ENCODE peak calls at places on chromosomes 16 and 17, in four cellular contexts. Q is tibial nerve, H is breast epithelium, W is uterus. P is an unnamed sample.

GRCh38 chr16:30005341-30006094 is 5.3 kb downstream of the DOC2A start:
- DNase-seq in Q (no peak), H (no peak), W (peak; percentile 39), P (no peak)

GRCh38 chr16:57610611-57611010 is 17.8 kb upstream of the ADGRG1 start:
- DNase-seq in Q (no peak), H (no peak), W (no peak), P (no peak)

GRCh38 chr17:34306466-34306865 is 12.8 kb upstream of the CCL8 start:
- DNase-seq in Q (peak; percentile 29), H (no peak), W (no peak), P (no peak)

GRCh38 chr16:27538508-27538907 is 11.2 kb downstream of the GTF3C1 start:
- DNase-seq in Q (no peak), H (no peak), W (no peak), P (no peak)

GRCh38 chr16:88303890-88304819 is 78.6 kb upstream of the ZNF469 start:
- DNase-seq in Q (no peak), H (no peak), W (peak; percentile 75), P (no peak)

GRCh38 chr16:81651758-81652718 is 127.1 kb upstream of the PLCG2 start:
- DNase-seq in Q (no peak), H (no peak), W (peak; percentile 31), P (no peak)

GRCh38 chr16:11315499-11315898 is 29.8 kb upstream of the RMI2 start:
- DNase-seq in Q (no peak), H (no peak), W (no peak), P (no peak)

GRCh38 chr16:24348511-24349290 is 92.6 kb downstream of the CACNG3 start:
- DNase-seq in Q (no peak), H (no peak), W (no peak), P (no peak)

GRCh38 chr17:29458066-29458465 is 67.9 kb downstream of the TAOK1 start:
- DNase-seq in Q (no peak), H (no peak), W (no peak), P (no peak)

GRCh38 chr17:73759324-73760185 is 115.3 kb upstream of the SDK2 start:
- DNase-seq in Q (no peak), H (no peak), W (no peak), P (no peak)

GRCh38 chr17:75404223-75404738 is 1.2 kb downstream of the GRB2 start:
- DNase-seq in Q (peak; percentile 59), H (no peak), W (peak; percentile 61), P (no peak)

GRCh38 chr16:24070851-24071250 is 185.3 kb upstream of the CACNG3 start:
- DNase-seq in Q (no peak), H (no peak), W (no peak), P (no peak)

GRCh38 chr16:16127469-16128116 is 95.7 kb downstream of the ABCC6 start:
- DNase-seq in Q (peak; percentile 83), H (no peak), W (peak; percentile 74), P (no peak)

GRCh38 chr17:44502598-44503079 is 567 bp downstream of the GPATCH8 start:
- DNase-seq in Q (peak; percentile 10), H (no peak), W (no peak), P (no peak)

GRCh38 chr17:35577826-35578194 is 561 bp downstream of the PEX12 start:
- DNase-seq in Q (no peak), H (no peak), W (no peak), P (no peak)

GRCh38 chr17:47703191-47703591 is 9.2 kb downstream of the TBKBP1 start:
- DNase-seq in Q (no peak), H (no peak), W (no peak), P (no peak)

GRCh38 chr17:76013377-76013932 is 12.8 kb downstream of the CDK3 start:
- DNase-seq in Q (no peak), H (no peak), W (no peak), P (no peak)

GRCh38 chr16:11474617-11475291 is 112.0 kb downstream of the LITAF start:
- DNase-seq in Q (no peak), H (no peak), W (no peak), P (no peak)

GRCh38 chr16:63655846-63656245 is 1466.0 kb downstream of the CDH11 start:
- DNase-seq in Q (no peak), H (no peak), W (no peak), P (no peak)

GRCh38 chr16:50136399-50136798 is 16.7 kb upstream of the TENT4B start:
- DNase-seq in Q (no peak), H (no peak), W (no peak), P (no peak)

GRCh38 chr16:23064642-23065041 is 84.6 kb downstream of the USP31 start:
- DNase-seq in Q (no peak), H (no peak), W (no peak), P (no peak)

GRCh38 chr16:85398050-85398451 is 215.1 kb upstream of the GSE1 start:
- DNase-seq in Q (no peak), H (no peak), W (no peak), P (no peak)

GRCh38 chr16:65142276-65142675 is 20.4 kb upstream of the CDH11 start:
- DNase-seq in Q (no peak), H (no peak), W (no peak), P (no peak)

GRCh38 chr16:57127037-57127763 is 34.8 kb downstream of the CPNE2 start:
- DNase-seq in Q (no peak), H (no peak), W (no peak), P (no peak)

GRCh38 chr17:8382052-8382879 is 727 bp downstream of the RPL26 start:
- DNase-seq in Q (no peak), H (no peak), W (no peak), P (no peak)

GRCh38 chr17:46962374-46962790 is 16.7 kb downstream of the RPRML start:
- DNase-seq in Q (no peak), H (no peak), W (no peak), P (no peak)

GRCh38 chr16:23296994-23297393 is 5.1 kb upstream of the SCNN1B start:
- DNase-seq in Q (no peak), H (no peak), W (no peak), P (no peak)

GRCh38 chr16:69481901-69482341 is 57.5 kb downstream of the CYB5B start:
- DNase-seq in Q (peak; percentile 73), H (peak; percentile 84), W (peak; percentile 88), P (no peak)

GRCh38 chr17:74446551-74447500 is 14.9 kb downstream of the GPRC5C start:
- DNase-seq in Q (no peak), H (peak; percentile 67), W (peak; percentile 68), P (no peak)

GRCh38 chr17:33023790-33024189 is 32.1 kb downstream of the SPACA3 start:
- DNase-seq in Q (no peak), H (no peak), W (no peak), P (no peak)

GRCh38 chr16:57023541-57024249 is 34.3 kb downstream of the NLRC5 start:
- DNase-seq in Q (no peak), H (no peak), W (no peak), P (no peak)

GRCh38 chr17:72487731-72488325 is 367.0 kb downstream of the SOX9 start:
- DNase-seq in Q (no peak), H (no peak), W (no peak), P (no peak)

DNA sequence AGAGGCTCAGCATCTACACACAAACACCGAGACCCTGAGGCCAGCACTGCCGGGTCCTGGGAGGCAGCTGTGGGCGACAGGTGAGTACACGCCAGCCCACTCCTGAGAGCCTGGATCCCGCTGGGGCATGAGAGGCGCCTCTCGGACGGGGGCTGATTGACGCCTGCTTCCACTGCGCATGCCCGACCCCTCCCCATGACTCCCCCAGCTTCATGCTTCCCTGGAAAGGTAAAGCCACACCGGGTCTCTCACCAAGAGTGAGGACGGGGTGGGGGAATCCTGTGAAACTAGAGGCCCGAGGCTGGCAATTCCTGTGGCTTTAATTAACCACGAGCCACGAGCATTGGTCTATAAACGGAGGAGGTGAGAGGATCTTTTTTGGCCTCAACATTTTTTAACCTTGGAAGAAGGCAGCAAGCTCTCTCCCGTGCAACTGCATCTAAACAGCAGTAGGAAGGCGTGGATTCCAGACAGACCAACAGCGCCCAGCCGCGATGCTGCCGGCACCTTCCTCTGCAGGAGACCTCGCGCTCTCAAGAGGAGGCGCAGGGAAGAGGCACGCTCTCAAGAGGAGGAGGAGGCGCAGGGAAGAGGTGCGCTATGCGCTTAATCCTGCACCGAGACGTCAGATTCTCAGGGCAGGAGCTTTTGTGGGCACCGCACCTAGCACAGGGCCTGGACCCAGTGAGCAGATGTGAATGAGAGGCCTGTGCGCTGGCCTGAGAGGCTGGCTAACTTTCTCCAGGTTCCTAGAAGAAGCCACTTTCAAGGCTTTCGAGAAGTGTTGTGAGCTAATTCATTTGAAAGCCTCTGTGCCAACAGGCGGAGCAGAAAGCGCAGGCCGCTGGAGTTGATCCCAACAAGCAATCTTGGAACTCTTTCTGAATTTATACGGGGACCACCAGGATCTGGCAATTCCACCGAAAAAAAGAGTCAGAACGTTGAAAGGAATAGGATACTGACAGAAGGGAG is 71.6 kb upstream of the METRNL start:
- DNase-seq in Q (no peak), H (no peak), W (no peak), P (no peak)
- TF ChIP-seq POLR2A in Q (no peak), H (no peak), W (no peak), P (no peak)

DNA sequence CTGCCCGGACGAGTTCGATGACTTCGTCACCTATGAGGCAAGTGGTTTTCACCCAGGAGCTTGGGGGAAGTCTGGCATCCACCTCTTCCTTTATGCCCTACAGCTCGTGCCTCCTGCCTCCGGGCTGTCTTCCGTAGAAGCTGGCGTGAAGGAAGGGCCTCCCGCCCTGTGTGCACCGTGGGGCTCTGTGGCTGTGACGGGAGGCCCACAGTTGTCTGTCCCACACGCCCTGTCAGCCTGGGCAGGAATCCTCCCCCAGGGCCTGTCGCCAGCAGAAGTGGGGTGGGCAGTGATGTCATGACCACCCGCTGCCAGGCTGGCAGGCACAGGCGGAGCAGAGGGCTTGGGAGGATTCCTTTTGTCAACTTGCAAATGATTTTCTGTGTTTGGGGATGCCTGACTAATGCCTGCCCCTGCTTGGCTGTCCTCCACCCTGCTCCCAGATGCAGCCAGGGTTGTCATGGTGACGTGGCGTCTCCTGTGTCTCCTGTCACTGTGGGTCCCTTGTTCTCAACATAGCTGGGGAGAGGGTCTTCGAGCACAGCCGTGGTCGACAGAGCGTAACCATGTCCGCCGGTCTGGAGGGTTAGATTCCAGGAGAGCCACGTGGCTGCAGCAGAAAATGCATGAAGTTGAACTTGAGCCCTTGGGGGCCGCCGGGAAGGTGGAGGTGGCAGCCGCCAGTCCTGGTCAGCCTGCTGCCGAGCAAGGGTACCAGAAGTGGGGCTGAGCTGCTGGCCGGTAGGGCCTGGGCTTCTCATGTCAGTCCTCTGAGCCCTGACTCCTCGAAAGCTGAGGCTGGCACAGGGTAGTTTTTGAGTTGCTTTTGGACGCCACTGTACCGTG is 46.1 kb downstream of the RAB11FIP3 start:
- DNase-seq in Q (no peak), H (no peak), W (no peak), P (no peak)
- TF ChIP-seq POLR2A in Q (no peak), H (no peak), W (no peak), P (no peak)

GRCh38 chr16:51545951-51546350 is 394.9 kb upstream of the SALL1 start:
- DNase-seq in Q (no peak), H (no peak), W (no peak), P (no peak)
- TF ChIP-seq POLR2A in Q (no peak), H (no peak), W (no peak), P (no peak)

GRCh38 chr17:16483021-16483645 is 8.9 kb downstream of the LRRC75A start:
- DNase-seq in Q (no peak), H (no peak), W (no peak), P (no peak)

GRCh38 chr17:16482253-16482652 is 9.7 kb downstream of the LRRC75A start:
- DNase-seq in Q (no peak), H (no peak), W (no peak), P (no peak)

GRCh38 chr17:16488572-16488997 is 3.4 kb downstream of the LRRC75A start:
- DNase-seq in Q (no peak), H (no peak), W (no peak), P (no peak)

GRCh38 chr17:16484445-16485169 is 7.4 kb downstream of the LRRC75A start:
- DNase-seq in Q (no peak), H (no peak), W (no peak), P (no peak)

GRCh38 chr17:16486373-16487250 is 5.4 kb downstream of the LRRC75A start:
- DNase-seq in Q (peak; percentile 73), H (peak; percentile 97), W (peak; percentile 65), P (no peak)
- TF ChIP-seq POLR2A in Q (no peak), H (no peak), W (no peak), P (no peak)

GRCh38 chr16:53131363-53132071 is 76.7 kb downstream of the CHD9 start:
- DNase-seq in Q (peak; percentile 40), H (peak; percentile 68), W (peak; percentile 57), P (no peak)
- TF ChIP-seq POLR2A in Q (no peak), H (no peak), W (no peak), P (no peak)